ENCODE peak calls at places on chromosome 6, in ten cellular contexts. One of them, this sample, is unnamed.

GRCh38 chr6:25418463-25419052 is 139.4 kb downstream of the CARMIL1 start:
- DNase-seq in tibial artery: no peak
- DNase-seq in cardiac muscle cell: no peak
- DNase-seq in neuronal stem cell: no peak
- DNase-seq in body of pancreas: no peak
- DNase-seq in cardiac fibroblast: no peak
- DNase-seq in aorta: no peak
- DNase-seq in spleen: no peak
- DNase-seq in CD8-positive, alpha-beta memory T cell: no peak
- DNase-seq in fibroblast of pulmonary artery: no peak
- DNase-seq in this sample: no peak

GRCh38 chr6:7446056-7446455 is 56.4 kb downstream of the RIOK1 start:
- DNase-seq in tibial artery: no peak
- DNase-seq in cardiac muscle cell: no peak
- DNase-seq in neuronal stem cell: no peak
- DNase-seq in body of pancreas: no peak
- DNase-seq in cardiac fibroblast: no peak
- DNase-seq in aorta: no peak
- DNase-seq in spleen: no peak
- DNase-seq in CD8-positive, alpha-beta memory T cell: no peak
- DNase-seq in fibroblast of pulmonary artery: no peak
- DNase-seq in this sample: no peak

GRCh38 chr6:154938245-154938583 is 56.9 kb upstream of the TIAM2 start:
- DNase-seq in tibial artery: peak
- DNase-seq in cardiac muscle cell: no peak
- DNase-seq in neuronal stem cell: no peak
- DNase-seq in body of pancreas: peak
- DNase-seq in cardiac fibroblast: no peak
- DNase-seq in aorta: no peak
- DNase-seq in spleen: no peak
- DNase-seq in CD8-positive, alpha-beta memory T cell: no peak
- DNase-seq in fibroblast of pulmonary artery: no peak
- DNase-seq in this sample: no peak

GRCh38 chr6:41700577-41701347 is 34.6 kb downstream of the TFEB start:
- DNase-seq in tibial artery: no peak
- DNase-seq in cardiac muscle cell: no peak
- DNase-seq in neuronal stem cell: no peak
- DNase-seq in body of pancreas: no peak
- DNase-seq in cardiac fibroblast: no peak
- DNase-seq in aorta: no peak
- DNase-seq in spleen: no peak
- DNase-seq in CD8-positive, alpha-beta memory T cell: no peak
- DNase-seq in fibroblast of pulmonary artery: no peak
- DNase-seq in this sample: no peak

GRCh38 chr6:70312165-70312564 is 9.3 kb upstream of the COL9A1 start:
- DNase-seq in tibial artery: no peak
- DNase-seq in cardiac muscle cell: no peak
- DNase-seq in neuronal stem cell: no peak
- DNase-seq in body of pancreas: no peak
- DNase-seq in cardiac fibroblast: peak
- DNase-seq in aorta: no peak
- DNase-seq in spleen: no peak
- DNase-seq in CD8-positive, alpha-beta memory T cell: no peak
- DNase-seq in fibroblast of pulmonary artery: peak
- DNase-seq in this sample: peak

GRCh38 chr6:150881911-150882481 is 16.5 kb downstream of the MTHFD1L start:
- DNase-seq in tibial artery: peak
- DNase-seq in cardiac muscle cell: peak
- DNase-seq in neuronal stem cell: peak
- DNase-seq in body of pancreas: no peak
- DNase-seq in cardiac fibroblast: peak
- DNase-seq in aorta: no peak
- DNase-seq in spleen: no peak
- DNase-seq in CD8-positive, alpha-beta memory T cell: no peak
- DNase-seq in fibroblast of pulmonary artery: peak
- DNase-seq in this sample: peak

GRCh38 chr6:163231356-163232014 is 183.0 kb upstream of the QKI start:
- DNase-seq in tibial artery: no peak
- DNase-seq in cardiac muscle cell: no peak
- DNase-seq in neuronal stem cell: no peak
- DNase-seq in body of pancreas: no peak
- DNase-seq in cardiac fibroblast: no peak
- DNase-seq in aorta: no peak
- DNase-seq in spleen: peak
- DNase-seq in CD8-positive, alpha-beta memory T cell: no peak
- DNase-seq in fibroblast of pulmonary artery: no peak
- DNase-seq in this sample: no peak

GRCh38 chr6:22399693-22400092 is 102.9 kb upstream of the PRL start:
- DNase-seq in tibial artery: no peak
- DNase-seq in cardiac muscle cell: no peak
- DNase-seq in neuronal stem cell: no peak
- DNase-seq in body of pancreas: no peak
- DNase-seq in cardiac fibroblast: no peak
- DNase-seq in aorta: no peak
- DNase-seq in spleen: no peak
- DNase-seq in CD8-positive, alpha-beta memory T cell: no peak
- DNase-seq in fibroblast of pulmonary artery: no peak
- DNase-seq in this sample: no peak

GRCh38 chr6:35213824-35214756 is at the start of gene SCUBE3:
- DNase-seq in tibial artery: no peak
- DNase-seq in cardiac muscle cell: peak
- DNase-seq in neuronal stem cell: peak
- DNase-seq in body of pancreas: peak
- DNase-seq in cardiac fibroblast: peak
- DNase-seq in aorta: peak
- DNase-seq in spleen: no peak
- DNase-seq in CD8-positive, alpha-beta memory T cell: no peak
- DNase-seq in fibroblast of pulmonary artery: peak
- DNase-seq in this sample: no peak

GRCh38 chr6:35216412-35216732 is 2.6 kb downstream of the SCUBE3 start:
- DNase-seq in tibial artery: no peak
- DNase-seq in cardiac muscle cell: no peak
- DNase-seq in neuronal stem cell: no peak
- DNase-seq in body of pancreas: no peak
- DNase-seq in cardiac fibroblast: no peak
- DNase-seq in aorta: no peak
- DNase-seq in spleen: no peak
- DNase-seq in CD8-positive, alpha-beta memory T cell: no peak
- DNase-seq in fibroblast of pulmonary artery: no peak
- DNase-seq in this sample: no peak

GRCh38 chr6:35215665-35216411 is 2.1 kb downstream of the SCUBE3 start:
- DNase-seq in tibial artery: no peak
- DNase-seq in cardiac muscle cell: no peak
- DNase-seq in neuronal stem cell: no peak
- DNase-seq in body of pancreas: no peak
- DNase-seq in cardiac fibroblast: no peak
- DNase-seq in aorta: peak
- DNase-seq in spleen: no peak
- DNase-seq in CD8-positive, alpha-beta memory T cell: no peak
- DNase-seq in fibroblast of pulmonary artery: no peak
- DNase-seq in this sample: no peak

GRCh38 chr6:35213161-35213823 is 464 bp upstream of the SCUBE3 start:
- DNase-seq in tibial artery: no peak
- DNase-seq in cardiac muscle cell: peak
- DNase-seq in neuronal stem cell: peak
- DNase-seq in body of pancreas: no peak
- DNase-seq in cardiac fibroblast: no peak
- DNase-seq in aorta: peak
- DNase-seq in spleen: no peak
- DNase-seq in CD8-positive, alpha-beta memory T cell: no peak
- DNase-seq in fibroblast of pulmonary artery: no peak
- DNase-seq in this sample: no peak

DNA sequence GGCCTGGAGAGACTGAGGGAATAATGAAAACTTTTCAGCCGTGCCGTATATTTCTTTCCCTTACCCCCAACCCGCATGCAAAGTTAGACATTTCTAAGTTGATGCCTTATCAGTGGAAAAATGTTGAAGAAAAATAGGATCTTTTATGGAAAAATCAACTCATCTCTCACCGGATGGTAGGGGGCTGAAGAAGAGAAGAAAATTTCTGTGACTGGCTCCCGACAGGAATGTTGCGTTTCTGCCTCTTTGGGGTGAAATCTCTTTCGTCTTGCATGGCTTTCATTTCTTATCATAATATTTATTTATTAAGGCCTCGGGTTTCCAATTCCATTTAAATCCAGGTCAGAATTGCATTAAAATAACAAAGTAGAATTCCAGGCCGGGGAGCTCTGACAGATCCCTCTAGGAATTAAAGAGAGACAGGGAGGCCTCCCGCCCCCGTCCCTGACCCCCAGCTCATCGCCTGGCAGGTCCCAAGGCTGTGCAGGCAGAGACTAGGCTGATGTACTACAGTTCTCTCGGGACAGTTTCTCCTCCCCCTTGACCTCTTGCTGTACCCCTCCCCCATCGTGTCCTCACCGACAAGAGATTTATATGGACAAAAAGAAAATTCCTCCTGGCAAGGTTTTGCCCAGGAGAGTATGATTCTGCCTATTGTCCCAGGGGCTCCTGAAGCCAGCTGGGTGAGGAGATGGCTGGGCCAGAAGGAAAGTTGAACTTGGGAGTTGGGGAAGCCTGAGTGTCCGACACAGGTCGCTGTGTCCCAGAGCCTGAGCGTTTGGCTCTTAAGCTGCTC is 1.3 kb downstream of the SCUBE3 start:
- DNase-seq in tibial artery: no peak
- DNase-seq in cardiac muscle cell: peak
- DNase-seq in neuronal stem cell: no peak
- DNase-seq in body of pancreas: no peak
- DNase-seq in cardiac fibroblast: no peak
- DNase-seq in aorta: peak
- DNase-seq in spleen: no peak
- DNase-seq in CD8-positive, alpha-beta memory T cell: no peak
- DNase-seq in fibroblast of pulmonary artery: no peak
- DNase-seq in this sample: no peak
- H3K4me3 ChIP-seq in tibial artery: peak
- H3K4me3 ChIP-seq in cardiac muscle cell: peak
- H3K4me3 ChIP-seq in neuronal stem cell: peak
- H3K4me3 ChIP-seq in body of pancreas: no peak
- H3K4me3 ChIP-seq in cardiac fibroblast: peak
- H3K4me3 ChIP-seq in aorta: peak
- H3K4me3 ChIP-seq in spleen: no peak
- H3K4me3 ChIP-seq in CD8-positive, alpha-beta memory T cell: no peak
- H3K4me3 ChIP-seq in fibroblast of pulmonary artery: peak
- H3K4me3 ChIP-seq in this sample: peak

GRCh38 chr6:117270121-117270959 is 5.0 kb downstream of the VGLL2 start:
- DNase-seq in tibial artery: no peak
- DNase-seq in cardiac muscle cell: peak
- DNase-seq in neuronal stem cell: no peak
- DNase-seq in body of pancreas: no peak
- DNase-seq in cardiac fibroblast: no peak
- DNase-seq in aorta: peak
- DNase-seq in spleen: peak
- DNase-seq in CD8-positive, alpha-beta memory T cell: no peak
- DNase-seq in fibroblast of pulmonary artery: no peak
- DNase-seq in this sample: no peak
- H3K4me3 ChIP-seq in tibial artery: peak
- H3K4me3 ChIP-seq in cardiac muscle cell: peak
- H3K4me3 ChIP-seq in neuronal stem cell: no peak
- H3K4me3 ChIP-seq in body of pancreas: no peak
- H3K4me3 ChIP-seq in cardiac fibroblast: no peak
- H3K4me3 ChIP-seq in aorta: no peak
- H3K4me3 ChIP-seq in spleen: no peak
- H3K4me3 ChIP-seq in CD8-positive, alpha-beta memory T cell: no peak
- H3K4me3 ChIP-seq in fibroblast of pulmonary artery: no peak
- H3K4me3 ChIP-seq in this sample: no peak

GRCh38 chr6:73182021-73182607 is 43.2 kb downstream of the KHDC1L start:
- DNase-seq in tibial artery: no peak
- DNase-seq in cardiac muscle cell: no peak
- DNase-seq in neuronal stem cell: no peak
- DNase-seq in body of pancreas: no peak
- DNase-seq in cardiac fibroblast: no peak
- DNase-seq in aorta: no peak
- DNase-seq in spleen: no peak
- DNase-seq in CD8-positive, alpha-beta memory T cell: no peak
- DNase-seq in fibroblast of pulmonary artery: no peak
- DNase-seq in this sample: no peak

GRCh38 chr6:73176057-73176456 is 49.2 kb downstream of the KHDC1L start:
- DNase-seq in tibial artery: no peak
- DNase-seq in cardiac muscle cell: no peak
- DNase-seq in neuronal stem cell: no peak
- DNase-seq in body of pancreas: no peak
- DNase-seq in cardiac fibroblast: no peak
- DNase-seq in aorta: no peak
- DNase-seq in spleen: no peak
- DNase-seq in CD8-positive, alpha-beta memory T cell: no peak
- DNase-seq in fibroblast of pulmonary artery: no peak
- DNase-seq in this sample: no peak

GRCh38 chr6:73180718-73181619 is 44.3 kb downstream of the KHDC1L start:
- DNase-seq in tibial artery: no peak
- DNase-seq in cardiac muscle cell: peak
- DNase-seq in neuronal stem cell: peak
- DNase-seq in body of pancreas: peak
- DNase-seq in cardiac fibroblast: peak
- DNase-seq in aorta: no peak
- DNase-seq in spleen: no peak
- DNase-seq in CD8-positive, alpha-beta memory T cell: peak
- DNase-seq in fibroblast of pulmonary artery: peak
- DNase-seq in this sample: peak

GRCh38 chr6:73180076-73180717 is 45.1 kb downstream of the KHDC1L start:
- DNase-seq in tibial artery: no peak
- DNase-seq in cardiac muscle cell: no peak
- DNase-seq in neuronal stem cell: no peak
- DNase-seq in body of pancreas: no peak
- DNase-seq in cardiac fibroblast: no peak
- DNase-seq in aorta: no peak
- DNase-seq in spleen: no peak
- DNase-seq in CD8-positive, alpha-beta memory T cell: no peak
- DNase-seq in fibroblast of pulmonary artery: no peak
- DNase-seq in this sample: peak

DNA sequence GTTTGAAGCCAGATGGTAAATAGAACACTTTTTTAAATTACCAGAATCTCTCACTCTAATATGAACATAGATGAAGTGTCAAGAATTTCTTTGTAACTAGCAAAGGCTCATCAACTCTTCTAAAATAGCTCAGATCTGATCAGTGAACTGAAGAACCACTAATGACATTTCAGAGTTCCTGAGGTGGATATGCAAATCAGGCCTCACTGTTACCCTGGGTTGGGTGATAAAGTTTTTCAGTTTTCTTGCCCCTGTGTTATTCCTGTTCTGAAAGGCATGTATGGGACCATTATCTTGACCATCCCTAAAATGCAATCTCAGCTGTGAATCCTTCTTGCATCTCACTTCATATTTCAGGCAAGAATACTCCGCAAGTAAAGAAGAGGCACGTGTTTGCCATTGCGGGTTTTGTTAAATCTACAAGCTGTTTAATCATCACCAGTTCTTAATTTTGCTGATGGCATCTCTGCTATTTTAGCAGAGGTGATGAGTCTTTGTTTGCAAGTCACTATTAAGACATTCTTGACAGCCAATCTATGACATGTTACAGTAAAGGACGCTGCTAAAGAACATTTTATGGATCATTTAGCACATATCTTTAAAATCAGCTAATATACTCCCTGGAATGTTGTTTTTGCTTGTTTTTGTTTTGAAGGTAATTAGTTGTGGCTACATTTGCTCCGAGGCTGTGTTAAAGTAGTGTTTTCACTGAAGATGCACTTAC is 47.9 kb downstream of the KHDC1L start:
- DNase-seq in tibial artery: no peak
- DNase-seq in cardiac muscle cell: no peak
- DNase-seq in neuronal stem cell: no peak
- DNase-seq in body of pancreas: no peak
- DNase-seq in cardiac fibroblast: no peak
- DNase-seq in aorta: no peak
- DNase-seq in spleen: no peak
- DNase-seq in CD8-positive, alpha-beta memory T cell: no peak
- DNase-seq in fibroblast of pulmonary artery: no peak
- DNase-seq in this sample: no peak
- H3K4me3 ChIP-seq in tibial artery: no peak
- H3K4me3 ChIP-seq in cardiac muscle cell: no peak
- H3K4me3 ChIP-seq in neuronal stem cell: no peak
- H3K4me3 ChIP-seq in body of pancreas: no peak
- H3K4me3 ChIP-seq in cardiac fibroblast: no peak
- H3K4me3 ChIP-seq in aorta: no peak
- H3K4me3 ChIP-seq in spleen: no peak
- H3K4me3 ChIP-seq in CD8-positive, alpha-beta memory T cell: no peak
- H3K4me3 ChIP-seq in fibroblast of pulmonary artery: no peak
- H3K4me3 ChIP-seq in this sample: no peak

DNA sequence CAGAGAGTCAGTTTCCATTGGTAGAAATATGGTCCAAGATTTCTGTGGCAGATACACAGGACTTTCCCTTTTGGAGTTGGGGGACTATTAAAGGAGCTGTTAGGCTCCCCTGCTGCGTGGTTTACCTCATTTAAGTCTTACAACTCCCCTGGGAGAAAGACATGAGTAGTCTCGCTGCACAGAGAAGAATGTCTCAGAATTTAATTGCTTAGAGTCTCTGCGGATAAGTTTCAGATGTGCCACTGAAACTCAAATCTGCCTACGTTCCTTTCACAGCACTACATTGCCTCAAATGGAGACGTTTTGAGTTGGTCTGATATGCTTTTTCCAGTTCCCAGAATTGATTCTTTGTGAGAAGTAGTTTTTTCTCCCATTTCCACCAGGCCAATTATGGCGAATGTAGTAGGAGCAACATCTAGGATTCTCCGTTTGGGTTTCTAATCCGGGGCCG is 585 bp upstream of the SLC35F1 start:
- DNase-seq in tibial artery: no peak
- DNase-seq in cardiac muscle cell: no peak
- DNase-seq in neuronal stem cell: no peak
- DNase-seq in body of pancreas: no peak
- DNase-seq in cardiac fibroblast: no peak
- DNase-seq in aorta: no peak
- DNase-seq in spleen: no peak
- DNase-seq in CD8-positive, alpha-beta memory T cell: no peak
- DNase-seq in fibroblast of pulmonary artery: no peak
- DNase-seq in this sample: no peak
- H3K4me3 ChIP-seq in tibial artery: peak
- H3K4me3 ChIP-seq in cardiac muscle cell: peak
- H3K4me3 ChIP-seq in neuronal stem cell: peak
- H3K4me3 ChIP-seq in body of pancreas: no peak
- H3K4me3 ChIP-seq in cardiac fibroblast: peak
- H3K4me3 ChIP-seq in aorta: peak
- H3K4me3 ChIP-seq in spleen: no peak
- H3K4me3 ChIP-seq in CD8-positive, alpha-beta memory T cell: no peak
- H3K4me3 ChIP-seq in fibroblast of pulmonary artery: no peak
- H3K4me3 ChIP-seq in this sample: no peak